ENCODE peak calls at places on chromosomes 11 and 22, in nine cellular contexts. One of them, this sample, is unnamed.

GRCh38 chr22:43235445-43236400 is 48.8 kb upstream of the TTLL12 start:
- DNase-seq in activated naive CD4-positive, alpha-beta T cell: no peak
- DNase-seq in HTR-8/SVneo: no peak
- DNase-seq in RPMI8226: no peak
- DNase-seq in bronchial epithelial cell: no peak
- DNase-seq in right lobe of liver: peak
- DNase-seq in SJCRH30: no peak
- DNase-seq in activated T-cell treated with anti-CD3 and anti-CD28 coated beads, Interleukin-2, amount 50 U/mL, for 24 hours: no peak
- DNase-seq in amygdala: no peak
- DNase-seq in this sample: no peak

GRCh38 chr11:44695169-44695833 is 31.5 kb upstream of the TSPAN18 start:
- DNase-seq in activated naive CD4-positive, alpha-beta T cell: no peak
- DNase-seq in RPMI8226: no peak
- DNase-seq in right lobe of liver: no peak
- DNase-seq in activated T-cell treated with anti-CD3 and anti-CD28 coated beads, Interleukin-2, amount 50 U/mL, for 24 hours: no peak
- DNase-seq in bronchial epithelial cell: no peak
- DNase-seq in amygdala: no peak
- DNase-seq in SJCRH30: no peak
- DNase-seq in HTR-8/SVneo: no peak
- DNase-seq in this sample: no peak

GRCh38 chr11:59756496-59756840 is 1.3 kb downstream of the STX3 start:
- DNase-seq in activated naive CD4-positive, alpha-beta T cell: no peak
- DNase-seq in SJCRH30: no peak
- DNase-seq in HTR-8/SVneo: no peak
- DNase-seq in activated T-cell treated with anti-CD3 and anti-CD28 coated beads, Interleukin-2, amount 50 U/mL, for 24 hours: no peak
- DNase-seq in RPMI8226: no peak
- DNase-seq in amygdala: no peak
- DNase-seq in bronchial epithelial cell: peak
- DNase-seq in right lobe of liver: no peak
- DNase-seq in this sample: no peak

GRCh38 chr22:47098121-47098520 is 335.7 kb downstream of the TBC1D22A start:
- DNase-seq in activated naive CD4-positive, alpha-beta T cell: no peak
- DNase-seq in bronchial epithelial cell: no peak
- DNase-seq in activated T-cell treated with anti-CD3 and anti-CD28 coated beads, Interleukin-2, amount 50 U/mL, for 24 hours: no peak
- DNase-seq in RPMI8226: no peak
- DNase-seq in right lobe of liver: no peak
- DNase-seq in amygdala: no peak
- DNase-seq in HTR-8/SVneo: no peak
- DNase-seq in SJCRH30: no peak
- DNase-seq in this sample: no peak

GRCh38 chr11:19345848-19346681 is 105.3 kb upstream of the E2F8 start:
- DNase-seq in HTR-8/SVneo: no peak
- DNase-seq in bronchial epithelial cell: no peak
- DNase-seq in amygdala: peak
- DNase-seq in activated T-cell treated with anti-CD3 and anti-CD28 coated beads, Interleukin-2, amount 50 U/mL, for 24 hours: no peak
- DNase-seq in RPMI8226: peak
- DNase-seq in right lobe of liver: peak
- DNase-seq in activated naive CD4-positive, alpha-beta T cell: no peak
- DNase-seq in SJCRH30: no peak
- DNase-seq in this sample: no peak

GRCh38 chr11:6251990-6252473 is 7.6 kb upstream of the CCKBR start:
- DNase-seq in activated naive CD4-positive, alpha-beta T cell: no peak
- DNase-seq in RPMI8226: no peak
- DNase-seq in activated T-cell treated with anti-CD3 and anti-CD28 coated beads, Interleukin-2, amount 50 U/mL, for 24 hours: no peak
- DNase-seq in amygdala: no peak
- DNase-seq in SJCRH30: no peak
- DNase-seq in bronchial epithelial cell: peak
- DNase-seq in HTR-8/SVneo: no peak
- DNase-seq in right lobe of liver: no peak
- DNase-seq in this sample: no peak

GRCh38 chr11:76752321-76753175 is 30.6 kb upstream of the TSKU start:
- DNase-seq in SJCRH30: no peak
- DNase-seq in RPMI8226: no peak
- DNase-seq in amygdala: no peak
- DNase-seq in activated T-cell treated with anti-CD3 and anti-CD28 coated beads, Interleukin-2, amount 50 U/mL, for 24 hours: no peak
- DNase-seq in bronchial epithelial cell: peak
- DNase-seq in activated naive CD4-positive, alpha-beta T cell: no peak
- DNase-seq in right lobe of liver: no peak
- DNase-seq in HTR-8/SVneo: no peak
- DNase-seq in this sample: no peak

GRCh38 chr11:57434640-57435546 is 8.0 kb upstream of the SLC43A3 start:
- DNase-seq in RPMI8226: no peak
- DNase-seq in amygdala: no peak
- DNase-seq in SJCRH30: no peak
- DNase-seq in right lobe of liver: peak
- DNase-seq in bronchial epithelial cell: peak
- DNase-seq in activated naive CD4-positive, alpha-beta T cell: no peak
- DNase-seq in HTR-8/SVneo: peak
- DNase-seq in activated T-cell treated with anti-CD3 and anti-CD28 coated beads, Interleukin-2, amount 50 U/mL, for 24 hours: no peak
- DNase-seq in this sample: no peak

GRCh38 chr11:45182902-45183301 is 36.5 kb downstream of the PRDM11 start:
- DNase-seq in activated T-cell treated with anti-CD3 and anti-CD28 coated beads, Interleukin-2, amount 50 U/mL, for 24 hours: no peak
- DNase-seq in HTR-8/SVneo: no peak
- DNase-seq in right lobe of liver: no peak
- DNase-seq in amygdala: no peak
- DNase-seq in RPMI8226: peak
- DNase-seq in bronchial epithelial cell: peak
- DNase-seq in activated naive CD4-positive, alpha-beta T cell: no peak
- DNase-seq in SJCRH30: no peak
- DNase-seq in this sample: peak

GRCh38 chr11:44990665-44991064 is 40.0 kb upstream of the TP53I11 start:
- DNase-seq in bronchial epithelial cell: no peak
- DNase-seq in SJCRH30: no peak
- DNase-seq in activated T-cell treated with anti-CD3 and anti-CD28 coated beads, Interleukin-2, amount 50 U/mL, for 24 hours: no peak
- DNase-seq in amygdala: no peak
- DNase-seq in RPMI8226: no peak
- DNase-seq in activated naive CD4-positive, alpha-beta T cell: no peak
- DNase-seq in HTR-8/SVneo: no peak
- DNase-seq in right lobe of liver: no peak
- DNase-seq in this sample: no peak

This sample was measured in Karpas-422.